ENCODE peak calls at places on chromosomes 16 and 17, in five cellular contexts. One of them, this sample, is unnamed.

GRCh38 chr16:55444754-55445485 is 34.1 kb upstream of the MMP2 start:
- DNase-seq in kidney: no peak
- DNase-seq in HCT116: no peak
- DNase-seq in AG04449: no peak
- DNase-seq in fibroblast of villous mesenchyme: no peak
- DNase-seq in this sample: no peak

GRCh38 chr17:77074681-77075080 is 66.1 kb upstream of the SEC14L1 start:
- DNase-seq in kidney: no peak
- DNase-seq in AG04449: no peak
- DNase-seq in HCT116: no peak
- DNase-seq in fibroblast of villous mesenchyme: no peak
- DNase-seq in this sample: no peak

GRCh38 chr16:68737046-68737729 is at the start of gene CDH1:
- DNase-seq in kidney: peak; percentile 96
- DNase-seq in HCT116: peak; percentile 73
- DNase-seq in fibroblast of villous mesenchyme: no peak
- DNase-seq in AG04449: no peak
- DNase-seq in this sample: no peak

GRCh38 chr17:40550608-40551007 is 14.7 kb downstream of the CCR7 start:
- DNase-seq in fibroblast of villous mesenchyme: peak; percentile 89
- DNase-seq in kidney: no peak
- DNase-seq in HCT116: no peak
- DNase-seq in AG04449: peak; percentile 73
- DNase-seq in this sample: peak; percentile 79

GRCh38 chr17:77460514-77461046 is 319.8 kb downstream of the SEC14L1 start:
- DNase-seq in fibroblast of villous mesenchyme: peak; percentile 64
- DNase-seq in AG04449: no peak
- DNase-seq in kidney: peak; percentile 76
- DNase-seq in HCT116: no peak
- DNase-seq in this sample: no peak

GRCh38 chr16:73949574-73950348 is 346.9 kb upstream of the PSMD7 start:
- DNase-seq in HCT116: no peak
- DNase-seq in kidney: no peak
- DNase-seq in fibroblast of villous mesenchyme: peak; percentile 66
- DNase-seq in AG04449: peak; percentile 45
- DNase-seq in this sample: no peak

GRCh38 chr16:4936991-4937781 is at the start of gene PPL:
- DNase-seq in fibroblast of villous mesenchyme: no peak
- DNase-seq in HCT116: peak; percentile 76
- DNase-seq in kidney: peak; percentile 97
- DNase-seq in AG04449: no peak
- DNase-seq in this sample: no peak

GRCh38 chr16:997440-998051 is 16.0 kb downstream of the SOX8 start:
- DNase-seq in HCT116: no peak
- DNase-seq in fibroblast of villous mesenchyme: peak; percentile 28
- DNase-seq in kidney: peak; percentile 91
- DNase-seq in AG04449: no peak
- DNase-seq in this sample: no peak

GRCh38 chr16:85296859-85297698 is 184.8 kb upstream of the CIBAR2 start:
- DNase-seq in AG04449: no peak
- DNase-seq in kidney: no peak
- DNase-seq in fibroblast of villous mesenchyme: peak; percentile 32
- DNase-seq in HCT116: peak; percentile 31
- DNase-seq in this sample: no peak

GRCh38 chr16:86508028-86508946 is 2.0 kb upstream of the FOXF1 start:
- DNase-seq in fibroblast of villous mesenchyme: peak; percentile 55
- DNase-seq in kidney: peak; percentile 66
- DNase-seq in HCT116: no peak
- DNase-seq in AG04449: no peak
- DNase-seq in this sample: no peak

GRCh38 chr16:86507173-86508027 is 2.9 kb upstream of the FOXF1 start:
- DNase-seq in HCT116: no peak
- DNase-seq in kidney: no peak
- DNase-seq in AG04449: no peak
- DNase-seq in fibroblast of villous mesenchyme: peak; percentile 47
- DNase-seq in this sample: no peak

GRCh38 chr16:86509759-86510464 is 415 bp upstream of the FOXF1 start:
- DNase-seq in fibroblast of villous mesenchyme: peak; percentile 97
- DNase-seq in kidney: peak; percentile 81
- DNase-seq in HCT116: no peak
- DNase-seq in AG04449: no peak
- DNase-seq in this sample: no peak

GRCh38 chr16:86510465-86511261 is at the start of gene FOXF1:
- DNase-seq in kidney: peak; percentile 84
- DNase-seq in fibroblast of villous mesenchyme: peak; percentile 77
- DNase-seq in HCT116: no peak
- DNase-seq in AG04449: no peak
- DNase-seq in this sample: no peak

DNA sequence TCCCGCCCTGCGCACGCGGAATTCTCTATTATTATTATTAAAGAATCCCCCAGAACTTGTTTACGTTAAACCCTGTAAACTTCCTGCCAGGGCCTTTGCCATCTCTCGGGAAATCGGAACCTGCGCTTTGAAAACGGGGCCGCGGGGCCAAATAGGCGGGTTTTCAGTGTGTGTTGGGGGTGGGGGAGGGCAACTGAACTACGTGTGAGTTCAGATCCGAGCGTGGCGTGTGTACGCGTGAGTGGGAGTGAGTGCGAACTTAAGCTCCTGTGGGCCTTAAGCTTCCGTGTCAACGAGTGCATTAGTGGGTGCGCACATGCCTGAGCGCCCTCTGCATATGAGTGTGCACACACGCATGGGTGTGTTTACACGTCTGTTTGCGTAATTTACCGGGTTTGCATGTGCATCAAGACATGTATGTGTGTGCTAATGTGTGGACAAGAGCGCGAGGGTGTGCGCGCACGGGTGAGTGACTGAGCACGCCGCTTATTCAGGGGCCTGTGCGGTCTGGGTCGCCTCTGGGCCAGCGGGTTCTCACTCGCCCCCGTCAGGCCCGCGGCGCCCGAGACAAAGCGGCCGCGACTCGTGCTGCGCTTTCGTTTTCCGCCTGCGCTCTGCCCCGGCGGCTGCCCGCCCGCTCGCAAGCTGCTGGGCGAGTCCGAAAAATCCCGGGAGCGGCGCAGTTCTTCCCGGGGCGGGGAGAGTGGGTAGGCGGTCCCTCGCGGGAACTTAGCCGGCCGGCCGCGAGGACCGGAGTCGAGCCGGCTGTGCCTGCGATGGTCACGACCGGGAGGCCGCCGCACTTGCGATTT is 1.2 kb upstream of the FOXF1 start:
- DNase-seq in HCT116: peak; percentile 32
- DNase-seq in fibroblast of villous mesenchyme: peak; percentile 92
- DNase-seq in kidney: peak; percentile 87
- DNase-seq in AG04449: no peak
- DNase-seq in this sample: no peak
- H3K4me3 ChIP-seq in HCT116: peak overlapping the region; percentile 81
- H3K4me3 ChIP-seq in fibroblast of villous mesenchyme: peak overlapping the region; percentile 96
- H3K4me3 ChIP-seq in kidney: peak overlapping the region; percentile 48
- H3K4me3 ChIP-seq in AG04449: peak overlapping the region; percentile 64
- H3K4me3 ChIP-seq in this sample: peak overlapping the region; percentile 51

DNA sequence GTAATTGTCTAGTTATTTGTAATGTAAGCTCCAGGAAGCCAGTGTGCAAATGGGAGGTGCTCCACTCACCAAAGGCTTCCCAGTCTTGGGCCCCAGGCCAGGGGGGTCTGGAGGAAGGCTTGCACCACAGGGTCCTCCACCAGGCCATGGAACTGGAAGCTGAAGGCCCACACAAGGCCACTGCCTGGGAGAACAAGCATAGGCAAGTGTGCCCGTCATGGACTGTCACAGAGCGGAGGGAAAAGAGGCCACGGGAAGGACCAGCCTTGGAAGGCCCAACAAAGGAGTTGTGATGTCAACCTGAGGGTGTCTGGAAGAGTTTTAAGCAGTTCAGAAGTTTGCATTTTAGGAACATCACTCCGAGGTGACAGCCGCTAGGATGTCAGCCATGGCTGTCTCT is 3.0 kb upstream of the SRRM2 start:
- DNase-seq in AG04449: no peak
- DNase-seq in fibroblast of villous mesenchyme: no peak
- DNase-seq in HCT116: no peak
- DNase-seq in kidney: peak; percentile 58
- DNase-seq in this sample: no peak
- H3K4me3 ChIP-seq in AG04449: no peak overlapping the region
- H3K4me3 ChIP-seq in fibroblast of villous mesenchyme: no peak overlapping the region
- H3K4me3 ChIP-seq in HCT116: no peak overlapping the region
- H3K4me3 ChIP-seq in kidney: no peak overlapping the region
- H3K4me3 ChIP-seq in this sample: no peak overlapping the region

GRCh38 chr16:10297341-10298006 is 88.4 kb upstream of the ATF7IP2 start:
- DNase-seq in fibroblast of villous mesenchyme: no peak
- DNase-seq in kidney: no peak
- DNase-seq in AG04449: no peak
- DNase-seq in HCT116: no peak
- DNase-seq in this sample: peak; percentile 58

GRCh38 chr16:10298416-10298815 is 87.4 kb upstream of the ATF7IP2 start:
- DNase-seq in kidney: no peak
- DNase-seq in HCT116: no peak
- DNase-seq in fibroblast of villous mesenchyme: no peak
- DNase-seq in AG04449: no peak
- DNase-seq in this sample: peak; percentile 8

GRCh38 chr16:10296956-10297340 is 88.9 kb upstream of the ATF7IP2 start:
- DNase-seq in AG04449: no peak
- DNase-seq in HCT116: no peak
- DNase-seq in kidney: no peak
- DNase-seq in fibroblast of villous mesenchyme: no peak
- DNase-seq in this sample: no peak
- H3K4me3 ChIP-seq in AG04449: no peak overlapping the region
- H3K4me3 ChIP-seq in HCT116: no peak overlapping the region
- H3K4me3 ChIP-seq in kidney: no peak overlapping the region
- H3K4me3 ChIP-seq in fibroblast of villous mesenchyme: no peak overlapping the region
- H3K4me3 ChIP-seq in this sample: no peak overlapping the region

GRCh38 chr16:27756206-27756970 is 206.4 kb downstream of the KATNIP start:
- DNase-seq in fibroblast of villous mesenchyme: no peak
- DNase-seq in HCT116: no peak
- DNase-seq in kidney: no peak
- DNase-seq in AG04449: no peak
- DNase-seq in this sample: no peak
- H3K4me3 ChIP-seq in fibroblast of villous mesenchyme: no peak overlapping the region
- H3K4me3 ChIP-seq in HCT116: no peak overlapping the region
- H3K4me3 ChIP-seq in kidney: no peak overlapping the region
- H3K4me3 ChIP-seq in AG04449: no peak overlapping the region
- H3K4me3 ChIP-seq in this sample: no peak overlapping the region

GRCh38 chr17:73901661-73902415 is 257.6 kb upstream of the SDK2 start:
- DNase-seq in AG04449: no peak
- DNase-seq in fibroblast of villous mesenchyme: no peak
- DNase-seq in kidney: no peak
- DNase-seq in HCT116: no peak
- DNase-seq in this sample: no peak
- H3K4me3 ChIP-seq in AG04449: no peak overlapping the region
- H3K4me3 ChIP-seq in fibroblast of villous mesenchyme: no peak overlapping the region
- H3K4me3 ChIP-seq in kidney: no peak overlapping the region
- H3K4me3 ChIP-seq in HCT116: no peak overlapping the region
- H3K4me3 ChIP-seq in this sample: peak overlapping the region; percentile 25

GRCh38 chr17:66507982-66508760 is 205.8 kb downstream of the PRKCA start:
- DNase-seq in kidney: no peak
- DNase-seq in fibroblast of villous mesenchyme: no peak
- DNase-seq in AG04449: no peak
- DNase-seq in HCT116: no peak
- DNase-seq in this sample: no peak

GRCh38 chr17:66508896-66509843 is 206.8 kb downstream of the PRKCA start:
- DNase-seq in AG04449: peak; percentile 73
- DNase-seq in kidney: no peak
- DNase-seq in HCT116: peak; percentile 90
- DNase-seq in fibroblast of villous mesenchyme: peak; percentile 91
- DNase-seq in this sample: no peak

GRCh38 chr17:66507103-66507923 is 204.9 kb downstream of the PRKCA start:
- DNase-seq in AG04449: no peak
- DNase-seq in fibroblast of villous mesenchyme: peak; percentile 76
- DNase-seq in HCT116: peak; percentile 33
- DNase-seq in kidney: no peak
- DNase-seq in this sample: no peak

GRCh38 chr17:66511125-66511524 is 208.7 kb downstream of the PRKCA start:
- DNase-seq in kidney: no peak
- DNase-seq in fibroblast of villous mesenchyme: no peak
- DNase-seq in AG04449: no peak
- DNase-seq in HCT116: no peak
- DNase-seq in this sample: no peak

GRCh38 chr17:66509913-66510312 is 207.5 kb downstream of the PRKCA start:
- DNase-seq in HCT116: no peak
- DNase-seq in AG04449: no peak
- DNase-seq in fibroblast of villous mesenchyme: no peak
- DNase-seq in kidney: no peak
- DNase-seq in this sample: no peak
- H3K4me3 ChIP-seq in HCT116: peak overlapping the region; percentile 35
- H3K4me3 ChIP-seq in AG04449: no peak overlapping the region
- H3K4me3 ChIP-seq in fibroblast of villous mesenchyme: no peak overlapping the region
- H3K4me3 ChIP-seq in kidney: no peak overlapping the region
- H3K4me3 ChIP-seq in this sample: no peak overlapping the region

DNA sequence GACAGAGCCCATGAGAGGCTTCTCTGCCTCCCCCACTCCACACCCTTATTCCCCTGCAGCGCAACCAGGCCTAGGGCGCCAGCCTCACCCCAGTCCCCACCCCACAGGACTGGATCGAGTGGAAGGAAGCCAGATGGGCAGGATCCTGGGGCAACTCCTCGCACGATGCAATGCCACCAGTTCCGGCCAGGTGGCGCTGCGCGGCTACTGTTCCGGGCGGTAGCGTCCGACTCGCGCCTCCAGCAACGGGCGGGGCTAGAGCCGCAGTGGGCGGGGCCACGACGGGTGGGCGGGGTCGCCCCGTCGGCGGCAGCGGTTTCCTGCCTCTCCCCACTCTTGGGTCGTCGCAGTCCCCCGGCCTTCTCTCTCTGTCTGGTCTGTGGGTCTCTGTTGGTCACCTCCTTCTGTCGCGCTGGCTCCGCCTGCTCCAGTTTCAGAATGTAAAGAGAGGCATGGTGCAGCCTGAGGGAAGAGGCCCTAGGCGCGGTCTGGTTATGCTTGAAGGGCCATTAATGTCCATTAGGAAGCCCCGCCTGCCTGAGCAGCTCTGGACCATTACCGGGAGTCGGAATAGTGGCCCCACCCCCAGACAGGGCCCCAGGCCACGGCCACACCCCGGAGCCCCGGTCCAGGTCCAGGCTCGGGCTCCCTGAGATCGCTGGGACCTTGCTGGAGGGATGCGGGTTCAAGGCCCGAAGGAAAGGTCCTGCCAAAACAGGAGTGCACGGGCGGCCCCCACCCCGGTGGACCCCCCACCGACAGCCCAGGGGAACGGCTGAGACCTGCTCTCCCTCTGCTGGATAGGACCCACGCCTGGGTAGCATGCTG is 3.4 kb upstream of the NHERF2 start:
- DNase-seq in kidney: peak; percentile 97
- DNase-seq in HCT116: peak; percentile 77
- DNase-seq in AG04449: no peak
- DNase-seq in fibroblast of villous mesenchyme: peak; percentile 89
- DNase-seq in this sample: peak; percentile 96
- H3K4me3 ChIP-seq in kidney: peak overlapping the region; percentile 52
- H3K4me3 ChIP-seq in HCT116: peak overlapping the region; percentile 50
- H3K4me3 ChIP-seq in AG04449: peak overlapping the region; percentile 46
- H3K4me3 ChIP-seq in fibroblast of villous mesenchyme: peak overlapping the region; percentile 50
- H3K4me3 ChIP-seq in this sample: peak overlapping the region; percentile 35